ENCODE peak calls at places on chromosome 10, in seven cellular contexts. Y is Panc1; Z is mammary epithelial cell; K is activated CD4-positive, alpha-beta T cell treated with anti-CD3 and anti-CD28 coated beads for 36 hours; J is activated CD8-positive, alpha-beta memory T cell treated with anti-CD3 and anti-CD28 coated beads, Interleukin-2, amount 50 U/mL, for 48 hours; H is anterior cingulate cortex; F is activated T-cell treated with anti-CD3 and anti-CD28 coated beads, Interleukin-2, amount 50 U/mL, for 72 hours. Q is an unnamed sample.

GRCh38 chr10:103504181-103504783 is 10.8 kb downstream of the NEURL1 start:
- DNase-seq in Y (no peak), J (peak; percentile 59), F (peak; percentile 70), Z (peak; percentile 74), K (peak; percentile 70), H (no peak), Q (no peak)

GRCh38 chr10:47418321-47418720 is 34.2 kb upstream of the ZNF488 start:
- DNase-seq in F (no peak), K (no peak), J (no peak), Y (no peak), H (no peak), Z (no peak), Q (no peak)

GRCh38 chr10:5477948-5478693 is 21.2 kb downstream of the CALML5 start:
- DNase-seq in K (no peak), Z (no peak), F (no peak), J (peak; percentile 25), Y (no peak), H (no peak), Q (no peak)

GRCh38 chr10:34299105-34299611 is 515.9 kb downstream of the PARD3 start:
- DNase-seq in F (no peak), J (no peak), Z (peak; percentile 34), H (no peak), K (no peak), Y (no peak), Q (no peak)

GRCh38 chr10:84078771-84079170 is 60.5 kb upstream of the GHITM start:
- DNase-seq in K (no peak), H (no peak), Z (no peak), Y (no peak), F (no peak), J (no peak), Q (no peak)

GRCh38 chr10:37442882-37443281 is 317.5 kb downstream of the ANKRD30A start:
- DNase-seq in F (no peak), H (no peak), J (no peak), Y (no peak), K (no peak), Z (peak; percentile 27), Q (no peak)

GRCh38 chr10:6406220-6407033 is 173.6 kb downstream of the PRKCQ start:
- DNase-seq in Y (no peak), F (no peak), J (no peak), Z (peak; percentile 45), H (no peak), K (peak; percentile 54), Q (no peak)

GRCh38 chr10:115092555-115093285 is 445 bp upstream of the ATRNL1 start:
- DNase-seq in H (no peak), Y (no peak), K (peak; percentile 43), F (peak; percentile 48), Z (peak; percentile 5), J (peak; percentile 58), Q (no peak)

GRCh38 chr10:122237326-122237725 is 33.8 kb upstream of the BTBD16 start:
- DNase-seq in F (no peak), J (no peak), Z (no peak), K (no peak), H (no peak), Y (no peak), Q (no peak)

GRCh38 chr10:112259688-112260087 is 23.5 kb upstream of the TECTB start:
- DNase-seq in F (no peak), Y (no peak), H (no peak), K (no peak), J (no peak), Z (no peak), Q (no peak)

GRCh38 chr10:70880077-70880534 is 8.3 kb downstream of the PCBD1 start:
- DNase-seq in F (peak; percentile 77), J (peak; percentile 79), Z (peak; percentile 54), Y (peak; percentile 61), H (peak; percentile 55), K (peak; percentile 86), Q (peak; percentile 41)

GRCh38 chr10:63246361-63246760 is 113.2 kb downstream of the NRBF2 start:
- DNase-seq in J (no peak), H (no peak), K (no peak), F (no peak), Z (no peak), Y (no peak), Q (no peak)

GRCh38 chr10:6987536-6987945 is 407.5 kb upstream of the PRKCQ start:
- DNase-seq in K (no peak), Z (no peak), J (no peak), Y (no peak), H (peak; percentile 84), F (no peak), Q (no peak)

Q was measured in T-helper 22 cell.